ENCODE peak calls at places on chromosomes 1 and 21, in six cellular contexts. One of them, this sample, is unnamed.

GRCh38 chr1:33228935-33229487 is 27.3 kb upstream of the ZNF362 start:
- DNase-seq in left ventricle myocardium inferior: no peak
- DNase-seq in right lobe of liver: peak
- DNase-seq in activated T-cell treated with anti-CD3 and anti-CD28 coated beads, Interleukin-2, amount 50 U/mL, for 4 hours: no peak
- DNase-seq in stomach: no peak
- DNase-seq in AG10803: peak
- DNase-seq in this sample: peak

GRCh38 chr1:5226390-5226704 is 571.9 kb downstream of the AJAP1 start:
- DNase-seq in left ventricle myocardium inferior: no peak
- DNase-seq in right lobe of liver: no peak
- DNase-seq in activated T-cell treated with anti-CD3 and anti-CD28 coated beads, Interleukin-2, amount 50 U/mL, for 4 hours: no peak
- DNase-seq in stomach: no peak
- DNase-seq in AG10803: no peak
- DNase-seq in this sample: no peak

GRCh38 chr1:29779146-29779545 is 542.8 kb downstream of the PTPRU start:
- DNase-seq in left ventricle myocardium inferior: no peak
- DNase-seq in right lobe of liver: no peak
- DNase-seq in activated T-cell treated with anti-CD3 and anti-CD28 coated beads, Interleukin-2, amount 50 U/mL, for 4 hours: no peak
- DNase-seq in stomach: no peak
- DNase-seq in AG10803: no peak
- DNase-seq in this sample: no peak

GRCh38 chr1:41093826-41094225 is 72.3 kb upstream of the SLFNL1 start:
- DNase-seq in left ventricle myocardium inferior: no peak
- DNase-seq in right lobe of liver: no peak
- DNase-seq in activated T-cell treated with anti-CD3 and anti-CD28 coated beads, Interleukin-2, amount 50 U/mL, for 4 hours: no peak
- DNase-seq in stomach: no peak
- DNase-seq in AG10803: peak
- DNase-seq in this sample: peak

GRCh38 chr1:206905295-206906164 is 8.3 kb downstream of the IL24 start:
- DNase-seq in left ventricle myocardium inferior: no peak
- DNase-seq in right lobe of liver: no peak
- DNase-seq in activated T-cell treated with anti-CD3 and anti-CD28 coated beads, Interleukin-2, amount 50 U/mL, for 4 hours: peak
- DNase-seq in stomach: no peak
- DNase-seq in AG10803: peak
- DNase-seq in this sample: peak

GRCh38 chr1:175822575-175822974 is 79.2 kb upstream of the TNR start:
- DNase-seq in left ventricle myocardium inferior: no peak
- DNase-seq in right lobe of liver: no peak
- DNase-seq in activated T-cell treated with anti-CD3 and anti-CD28 coated beads, Interleukin-2, amount 50 U/mL, for 4 hours: no peak
- DNase-seq in stomach: no peak
- DNase-seq in AG10803: peak
- DNase-seq in this sample: peak

GRCh38 chr1:18606443-18607288 is 24.0 kb upstream of the PAX7 start:
- DNase-seq in left ventricle myocardium inferior: no peak
- DNase-seq in right lobe of liver: no peak
- DNase-seq in activated T-cell treated with anti-CD3 and anti-CD28 coated beads, Interleukin-2, amount 50 U/mL, for 4 hours: no peak
- DNase-seq in stomach: no peak
- DNase-seq in AG10803: no peak
- DNase-seq in this sample: no peak

GRCh38 chr1:59498640-59499039 is 201.7 kb downstream of the FGGY start:
- DNase-seq in left ventricle myocardium inferior: no peak
- DNase-seq in right lobe of liver: no peak
- DNase-seq in activated T-cell treated with anti-CD3 and anti-CD28 coated beads, Interleukin-2, amount 50 U/mL, for 4 hours: no peak
- DNase-seq in stomach: no peak
- DNase-seq in AG10803: peak
- DNase-seq in this sample: peak

GRCh38 chr1:150262388-150263320 is 5.1 kb downstream of the CA14 start:
- DNase-seq in left ventricle myocardium inferior: no peak
- DNase-seq in right lobe of liver: no peak
- DNase-seq in activated T-cell treated with anti-CD3 and anti-CD28 coated beads, Interleukin-2, amount 50 U/mL, for 4 hours: no peak
- DNase-seq in stomach: no peak
- DNase-seq in AG10803: no peak
- DNase-seq in this sample: no peak

GRCh38 chr1:71390518-71390917 is 309.7 kb upstream of the ZRANB2 start:
- DNase-seq in left ventricle myocardium inferior: no peak
- DNase-seq in right lobe of liver: no peak
- DNase-seq in activated T-cell treated with anti-CD3 and anti-CD28 coated beads, Interleukin-2, amount 50 U/mL, for 4 hours: no peak
- DNase-seq in stomach: no peak
- DNase-seq in AG10803: no peak
- DNase-seq in this sample: no peak

GRCh38 chr1:201640624-201641023 is 101.7 kb downstream of the NAV1 start:
- DNase-seq in left ventricle myocardium inferior: peak
- DNase-seq in right lobe of liver: no peak
- DNase-seq in activated T-cell treated with anti-CD3 and anti-CD28 coated beads, Interleukin-2, amount 50 U/mL, for 4 hours: no peak
- DNase-seq in stomach: no peak
- DNase-seq in AG10803: peak
- DNase-seq in this sample: peak

GRCh38 chr1:169727307-169727706 is 6.6 kb downstream of the SELE start:
- DNase-seq in left ventricle myocardium inferior: no peak
- DNase-seq in right lobe of liver: peak
- DNase-seq in activated T-cell treated with anti-CD3 and anti-CD28 coated beads, Interleukin-2, amount 50 U/mL, for 4 hours: no peak
- DNase-seq in stomach: no peak
- DNase-seq in AG10803: no peak
- DNase-seq in this sample: no peak

GRCh38 chr1:155139895-155140629 is at the start of gene DPM3:
- DNase-seq in left ventricle myocardium inferior: peak
- DNase-seq in right lobe of liver: peak
- DNase-seq in activated T-cell treated with anti-CD3 and anti-CD28 coated beads, Interleukin-2, amount 50 U/mL, for 4 hours: peak
- DNase-seq in stomach: peak
- DNase-seq in AG10803: peak
- DNase-seq in this sample: peak

GRCh38 chr1:185400057-185400456 is 83.0 kb upstream of the IVNS1ABP start:
- DNase-seq in left ventricle myocardium inferior: no peak
- DNase-seq in right lobe of liver: no peak
- DNase-seq in activated T-cell treated with anti-CD3 and anti-CD28 coated beads, Interleukin-2, amount 50 U/mL, for 4 hours: no peak
- DNase-seq in stomach: no peak
- DNase-seq in AG10803: peak
- DNase-seq in this sample: peak

GRCh38 chr1:44874155-44874554 is 31.1 kb upstream of the PTCH2 start:
- DNase-seq in left ventricle myocardium inferior: no peak
- DNase-seq in right lobe of liver: no peak
- DNase-seq in activated T-cell treated with anti-CD3 and anti-CD28 coated beads, Interleukin-2, amount 50 U/mL, for 4 hours: no peak
- DNase-seq in stomach: no peak
- DNase-seq in AG10803: no peak
- DNase-seq in this sample: no peak

GRCh38 chr1:94258873-94259331 is 21.5 kb upstream of the ARHGAP29 start:
- DNase-seq in left ventricle myocardium inferior: no peak
- DNase-seq in right lobe of liver: peak
- DNase-seq in activated T-cell treated with anti-CD3 and anti-CD28 coated beads, Interleukin-2, amount 50 U/mL, for 4 hours: no peak
- DNase-seq in stomach: no peak
- DNase-seq in AG10803: peak
- DNase-seq in this sample: peak

GRCh38 chr1:232509570-232509969 is 120.4 kb downstream of the SIPA1L2 start:
- DNase-seq in left ventricle myocardium inferior: peak
- DNase-seq in right lobe of liver: no peak
- DNase-seq in activated T-cell treated with anti-CD3 and anti-CD28 coated beads, Interleukin-2, amount 50 U/mL, for 4 hours: no peak
- DNase-seq in stomach: no peak
- DNase-seq in AG10803: peak
- DNase-seq in this sample: peak

GRCh38 chr1:4076346-4076745 is 176.3 kb upstream of the C1orf174 start:
- DNase-seq in left ventricle myocardium inferior: no peak
- DNase-seq in right lobe of liver: no peak
- DNase-seq in activated T-cell treated with anti-CD3 and anti-CD28 coated beads, Interleukin-2, amount 50 U/mL, for 4 hours: no peak
- DNase-seq in stomach: peak
- DNase-seq in AG10803: no peak
- DNase-seq in this sample: no peak

GRCh38 chr21:25240974-25241373 is 366.3 kb downstream of the MRPL39 start:
- DNase-seq in left ventricle myocardium inferior: no peak
- DNase-seq in right lobe of liver: no peak
- DNase-seq in activated T-cell treated with anti-CD3 and anti-CD28 coated beads, Interleukin-2, amount 50 U/mL, for 4 hours: no peak
- DNase-seq in stomach: no peak
- DNase-seq in AG10803: no peak
- DNase-seq in this sample: no peak

GRCh38 chr21:45403825-45404725 is 890 bp upstream of the COL18A1 start:
- DNase-seq in left ventricle myocardium inferior: peak
- DNase-seq in right lobe of liver: no peak
- DNase-seq in activated T-cell treated with anti-CD3 and anti-CD28 coated beads, Interleukin-2, amount 50 U/mL, for 4 hours: no peak
- DNase-seq in stomach: no peak
- DNase-seq in AG10803: peak
- DNase-seq in this sample: peak

This sample was measured in fibroblast of mammary gland.